ENCODE peak calls at places on chromosome 2, in ten cellular contexts. Y is heart left ventricle, U is esophagus squamous epithelium, O is adrenal gland, M is erythroblast, X is body of pancreas, F is GM12892, S is spleen, K is ovary, N is tibial nerve. L is an unnamed sample.
A peak's percentile ranks its signal among the peaks of the same experiment; 100 is the strongest.

GRCh38 chr2:76978064-76978463 is 544.1 kb downstream of the LRRTM4 start:
- DNase-seq in Y (no peak), U (no peak), O (no peak), M (no peak), X (no peak), F (no peak), S (no peak), K (no peak), N (no peak), L (no peak)

GRCh38 chr2:146986161-146986560 is 858.7 kb upstream of the ACVR2A start:
- DNase-seq in Y (no peak), U (no peak), O (no peak), M (no peak), X (no peak), F (no peak), S (no peak), K (no peak), N (no peak), L (no peak)

GRCh38 chr2:9143264-9143815 is 63.3 kb upstream of the ASAP2 start:
- DNase-seq in Y (no peak), U (no peak), O (no peak), M (no peak), X (no peak), F (no peak), S (peak; percentile 46), K (no peak), N (no peak), L (no peak)

GRCh38 chr2:36834203-36834602 is 132.1 kb downstream of the STRN start:
- DNase-seq in Y (no peak), U (no peak), O (no peak), M (no peak), X (no peak), F (no peak), S (no peak), K (no peak), N (no peak), L (no peak)

GRCh38 chr2:98037666-98038339 is 42.1 kb upstream of the TMEM131 start:
- DNase-seq in Y (no peak), U (no peak), O (no peak), M (no peak), X (no peak), F (no peak), S (no peak), K (no peak), N (no peak), L (no peak)

GRCh38 chr2:98465456-98466201 is 21.0 kb downstream of the INPP4A start:
- DNase-seq in Y (peak; percentile 75), U (no peak), O (peak; percentile 67), M (peak; percentile 83), X (peak; percentile 51), F (no peak), S (peak; percentile 92), K (no peak), N (peak; percentile 32), L (peak; percentile 50)

GRCh38 chr2:119242276-119243119 is 18.9 kb downstream of the STEAP3 start:
- DNase-seq in Y (no peak), U (no peak), O (no peak), M (no peak), X (no peak), F (no peak), S (no peak), K (no peak), N (no peak), L (no peak)

GRCh38 chr2:158501301-158501700 is 44.5 kb downstream of the PKP4 start:
- DNase-seq in Y (peak; percentile 84), U (no peak), O (no peak), M (no peak), X (peak; percentile 24), F (no peak), S (no peak), K (no peak), N (no peak), L (no peak)

GRCh38 chr2:144666032-144666431 is 146.1 kb upstream of the ZEB2 start:
- DNase-seq in Y (no peak), U (no peak), O (no peak), M (no peak), X (no peak), F (no peak), S (no peak), K (no peak), N (no peak), L (no peak)

GRCh38 chr2:207448006-207448405 is 81.8 kb upstream of the CREB1 start:
- DNase-seq in Y (no peak), U (no peak), O (no peak), M (no peak), X (no peak), F (no peak), S (no peak), K (no peak), N (no peak), L (no peak)

GRCh38 chr2:11389551-11390528 is 45.4 kb upstream of the ROCK2 start:
- DNase-seq in Y (no peak), U (no peak), O (no peak), M (no peak), X (peak; percentile 34), F (no peak), S (no peak), K (no peak), N (no peak), L (no peak)

GRCh38 chr2:22904126-22904684 is 480.8 kb upstream of the KLHL29 start:
- DNase-seq in Y (peak; percentile 32), U (no peak), O (peak; percentile 17), M (peak; percentile 45), X (peak; percentile 40), F (no peak), S (no peak), K (no peak), N (no peak), L (no peak)

GRCh38 chr2:71884303-71885042 is 263.2 kb downstream of the CYP26B1 start:
- DNase-seq in Y (no peak), U (no peak), O (peak; percentile 54), M (peak; percentile 80), X (no peak), F (no peak), S (no peak), K (no peak), N (peak; percentile 55), L (peak; percentile 68)

GRCh38 chr2:71882236-71882946 is 265.3 kb downstream of the CYP26B1 start:
- DNase-seq in Y (no peak), U (no peak), O (peak; percentile 21), M (peak; percentile 35), X (no peak), F (no peak), S (no peak), K (no peak), N (no peak), L (no peak)

GRCh38 chr2:71880846-71881610 is 266.6 kb downstream of the CYP26B1 start:
- DNase-seq in Y (peak; percentile 72), U (no peak), O (peak; percentile 87), M (peak; percentile 49), X (no peak), F (no peak), S (no peak), K (no peak), N (peak; percentile 57), L (peak; percentile 86)

GRCh38 chr2:71880287-71880686 is 267.4 kb downstream of the CYP26B1 start:
- DNase-seq in Y (no peak), U (no peak), O (no peak), M (no peak), X (no peak), F (no peak), S (no peak), K (no peak), N (no peak), L (no peak)

GRCh38 chr2:71882949-71883472 is 264.7 kb downstream of the CYP26B1 start:
- DNase-seq in Y (peak; percentile 91), U (no peak), O (peak; percentile 99), M (peak; percentile 95), X (peak; percentile 56), F (no peak), S (peak; percentile 88), K (peak; percentile 40), N (peak; percentile 79), L (peak; percentile 96)
- TF ChIP-seq POLR2A in Y (no peak), U (no peak), O (no peak), M (no peak), X (no peak), F (no peak), S (no peak), K (no peak), N (no peak), L (no peak)

DNA sequence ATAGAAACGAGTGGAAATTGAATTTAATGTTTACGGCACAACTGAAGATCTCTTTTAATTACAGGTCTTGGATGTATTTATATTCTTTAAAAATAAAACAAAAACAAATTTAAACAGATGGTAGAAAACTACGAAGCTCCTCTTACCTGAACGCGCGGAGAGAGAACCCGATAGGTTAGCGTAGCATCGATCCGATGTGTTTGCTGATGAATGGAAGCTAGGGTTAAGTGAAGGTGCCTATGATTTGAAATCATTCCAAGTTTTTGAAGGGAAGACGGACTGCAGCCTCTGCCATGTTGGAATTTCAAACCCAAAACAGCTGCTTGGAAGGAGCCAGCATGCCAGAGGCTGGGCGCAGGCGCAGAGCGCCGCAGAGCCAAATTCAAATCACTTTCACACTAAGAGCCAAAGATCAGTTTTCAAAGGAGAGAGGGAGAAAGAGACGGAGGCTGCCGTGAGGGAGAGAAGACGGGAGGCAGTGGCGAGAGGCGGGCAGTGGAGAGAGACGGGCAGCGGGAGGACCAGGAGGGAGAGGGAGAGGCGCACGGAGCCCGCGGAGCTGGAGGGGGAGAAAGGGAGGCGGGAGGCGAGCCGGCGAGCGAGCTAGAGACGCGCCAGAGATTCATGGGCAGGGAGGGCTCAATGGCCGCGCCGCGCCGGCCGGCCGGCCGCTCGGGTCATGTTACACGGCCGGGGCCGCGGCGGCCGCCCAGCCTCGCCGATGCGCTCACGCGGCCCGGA is at the start of gene FIGN:
- DNase-seq in Y (peak; percentile 84), U (no peak), O (peak; percentile 89), M (no peak), X (peak; percentile 80), F (no peak), S (no peak), K (peak; percentile 84), N (peak; percentile 65), L (peak; percentile 44)
- TF ChIP-seq POLR2A in Y (no peak), U (no peak), O (peak; percentile 40), M (no peak), X (peak; percentile 56), F (no peak), S (no peak), K (peak; percentile 70), N (peak; percentile 49), L (peak; percentile 44)

GRCh38 chr2:29115797-29116781 is 874 bp downstream of the CLIP4 start:
- DNase-seq in Y (peak; percentile 54), U (no peak), O (peak; percentile 57), M (peak; percentile 65), X (peak; percentile 43), F (no peak), S (peak; percentile 89), K (peak; percentile 72), N (peak; percentile 89), L (peak; percentile 79)
- TF ChIP-seq POLR2A in Y (no peak), U (no peak), O (no peak), M (peak; percentile 37), X (no peak), F (no peak), S (no peak), K (peak; percentile 43), N (no peak), L (peak; percentile 69)

DNA sequence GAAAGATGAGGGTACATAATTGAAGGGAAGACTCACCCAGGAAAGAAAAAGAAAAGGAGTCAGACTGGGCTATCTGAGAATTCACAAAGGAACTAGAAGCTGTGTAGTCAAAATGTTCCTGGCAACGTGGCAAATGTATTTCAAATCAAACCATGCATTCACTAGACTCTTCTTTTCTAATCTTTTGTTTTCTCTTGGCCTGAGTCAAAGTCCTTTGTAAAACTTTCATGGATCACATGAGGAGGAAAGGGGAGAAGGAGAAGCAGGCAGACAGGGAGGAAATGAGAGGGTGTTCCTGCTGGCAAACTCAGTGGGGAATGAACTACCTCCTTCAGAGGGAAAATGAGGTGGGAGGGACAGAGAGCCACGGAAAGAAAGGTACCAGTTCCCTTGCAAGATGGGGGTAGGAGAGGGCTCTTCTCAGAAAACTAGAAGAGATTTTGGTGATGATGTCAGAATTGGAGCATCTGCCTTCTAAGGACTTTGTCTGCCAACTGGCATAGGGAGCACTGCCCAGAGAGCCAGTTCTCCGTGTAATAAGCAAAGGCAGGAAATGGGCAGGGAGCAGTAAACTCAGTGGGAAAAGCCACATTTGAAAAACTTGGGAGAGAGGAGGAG is 51.4 kb downstream of the SLC8A1 start:
- DNase-seq in Y (no peak), U (no peak), O (no peak), M (no peak), X (no peak), F (no peak), S (no peak), K (no peak), N (no peak), L (no peak)
- TF ChIP-seq POLR2A in Y (no peak), U (no peak), O (no peak), M (no peak), X (no peak), F (no peak), S (no peak), K (no peak), N (no peak), L (no peak)